ENCODE peak calls at places on chromosome 9, in eight cellular contexts. One of them, this sample, is unnamed.
A peak's percentile ranks its signal among the peaks of the same experiment; 100 is the strongest.

GRCh38 chr9:136321561-136321960 is 5.8 kb upstream of the GPSM1 start:
- DNase-seq in activated CD8-positive, alpha-beta T cell treated with anti-CD3 and anti-CD28 coated beads, Interleukin-2, amount 10 ng/mL, durations not matched to agents 7 days and 5 days: no peak
- DNase-seq in progenitor cell of endocrine pancreas: no peak
- DNase-seq in AG09319: no peak
- DNase-seq in ureter: no peak
- DNase-seq in left ventricle myocardium inferior: no peak
- DNase-seq in stimulated activated CD8-positive, alpha-beta memory T cell treated with anti-CD3 and anti-CD28 coated beads, Interleukin-12 subunit alpha, Interleukin-12 subunit beta, amount 100 ng/mL, for 1 hour: no peak
- DNase-seq in astrocyte: no peak
- DNase-seq in this sample: no peak

GRCh38 chr9:103397868-103398600 is 402.9 kb downstream of the CYLC2 start:
- DNase-seq in ureter: no peak
- DNase-seq in stimulated activated CD8-positive, alpha-beta memory T cell treated with anti-CD3 and anti-CD28 coated beads, Interleukin-12 subunit alpha, Interleukin-12 subunit beta, amount 100 ng/mL, for 1 hour: no peak
- DNase-seq in AG09319: no peak
- DNase-seq in astrocyte: peak; percentile 10
- DNase-seq in left ventricle myocardium inferior: no peak
- DNase-seq in progenitor cell of endocrine pancreas: peak; percentile 26
- DNase-seq in activated CD8-positive, alpha-beta T cell treated with anti-CD3 and anti-CD28 coated beads, Interleukin-2, amount 10 ng/mL, durations not matched to agents 7 days and 5 days: peak; percentile 41
- DNase-seq in this sample: no peak

GRCh38 chr9:10255758-10256157 is 357.0 kb downstream of the PTPRD start:
- DNase-seq in progenitor cell of endocrine pancreas: no peak
- DNase-seq in astrocyte: no peak
- DNase-seq in stimulated activated CD8-positive, alpha-beta memory T cell treated with anti-CD3 and anti-CD28 coated beads, Interleukin-12 subunit alpha, Interleukin-12 subunit beta, amount 100 ng/mL, for 1 hour: no peak
- DNase-seq in AG09319: no peak
- DNase-seq in left ventricle myocardium inferior: no peak
- DNase-seq in ureter: no peak
- DNase-seq in activated CD8-positive, alpha-beta T cell treated with anti-CD3 and anti-CD28 coated beads, Interleukin-2, amount 10 ng/mL, durations not matched to agents 7 days and 5 days: no peak
- DNase-seq in this sample: no peak

GRCh38 chr9:135340143-135340655 is 139.4 kb upstream of the PPP1R26 start:
- DNase-seq in progenitor cell of endocrine pancreas: no peak
- DNase-seq in AG09319: no peak
- DNase-seq in activated CD8-positive, alpha-beta T cell treated with anti-CD3 and anti-CD28 coated beads, Interleukin-2, amount 10 ng/mL, durations not matched to agents 7 days and 5 days: no peak
- DNase-seq in ureter: no peak
- DNase-seq in left ventricle myocardium inferior: no peak
- DNase-seq in stimulated activated CD8-positive, alpha-beta memory T cell treated with anti-CD3 and anti-CD28 coated beads, Interleukin-12 subunit alpha, Interleukin-12 subunit beta, amount 100 ng/mL, for 1 hour: no peak
- DNase-seq in astrocyte: no peak
- DNase-seq in this sample: no peak

GRCh38 chr9:84993105-84993504 is 323.6 kb downstream of the NTRK2 start:
- DNase-seq in astrocyte: peak; percentile 2
- DNase-seq in ureter: no peak
- DNase-seq in left ventricle myocardium inferior: no peak
- DNase-seq in progenitor cell of endocrine pancreas: no peak
- DNase-seq in activated CD8-positive, alpha-beta T cell treated with anti-CD3 and anti-CD28 coated beads, Interleukin-2, amount 10 ng/mL, durations not matched to agents 7 days and 5 days: no peak
- DNase-seq in stimulated activated CD8-positive, alpha-beta memory T cell treated with anti-CD3 and anti-CD28 coated beads, Interleukin-12 subunit alpha, Interleukin-12 subunit beta, amount 100 ng/mL, for 1 hour: no peak
- DNase-seq in AG09319: no peak
- DNase-seq in this sample: no peak

GRCh38 chr9:21455320-21455719 is 15.1 kb downstream of the IFNA1 start:
- DNase-seq in left ventricle myocardium inferior: no peak
- DNase-seq in progenitor cell of endocrine pancreas: no peak
- DNase-seq in AG09319: no peak
- DNase-seq in activated CD8-positive, alpha-beta T cell treated with anti-CD3 and anti-CD28 coated beads, Interleukin-2, amount 10 ng/mL, durations not matched to agents 7 days and 5 days: peak; percentile 32
- DNase-seq in stimulated activated CD8-positive, alpha-beta memory T cell treated with anti-CD3 and anti-CD28 coated beads, Interleukin-12 subunit alpha, Interleukin-12 subunit beta, amount 100 ng/mL, for 1 hour: no peak
- DNase-seq in ureter: no peak
- DNase-seq in astrocyte: no peak
- DNase-seq in this sample: no peak

GRCh38 chr9:72396247-72397091 is 31.5 kb upstream of the ZFAND5 start:
- DNase-seq in ureter: no peak
- DNase-seq in activated CD8-positive, alpha-beta T cell treated with anti-CD3 and anti-CD28 coated beads, Interleukin-2, amount 10 ng/mL, durations not matched to agents 7 days and 5 days: no peak
- DNase-seq in stimulated activated CD8-positive, alpha-beta memory T cell treated with anti-CD3 and anti-CD28 coated beads, Interleukin-12 subunit alpha, Interleukin-12 subunit beta, amount 100 ng/mL, for 1 hour: no peak
- DNase-seq in AG09319: peak; percentile 30
- DNase-seq in left ventricle myocardium inferior: no peak
- DNase-seq in astrocyte: peak; percentile 73
- DNase-seq in progenitor cell of endocrine pancreas: no peak
- DNase-seq in this sample: no peak

GRCh38 chr9:38659538-38659937 is 39.1 kb upstream of the ANKRD18A start:
- DNase-seq in AG09319: no peak
- DNase-seq in activated CD8-positive, alpha-beta T cell treated with anti-CD3 and anti-CD28 coated beads, Interleukin-2, amount 10 ng/mL, durations not matched to agents 7 days and 5 days: no peak
- DNase-seq in astrocyte: no peak
- DNase-seq in stimulated activated CD8-positive, alpha-beta memory T cell treated with anti-CD3 and anti-CD28 coated beads, Interleukin-12 subunit alpha, Interleukin-12 subunit beta, amount 100 ng/mL, for 1 hour: no peak
- DNase-seq in left ventricle myocardium inferior: no peak
- DNase-seq in ureter: no peak
- DNase-seq in progenitor cell of endocrine pancreas: no peak
- DNase-seq in this sample: no peak

GRCh38 chr9:4382722-4383317 is 83.0 kb upstream of the GLIS3 start:
- DNase-seq in astrocyte: no peak
- DNase-seq in AG09319: no peak
- DNase-seq in progenitor cell of endocrine pancreas: no peak
- DNase-seq in activated CD8-positive, alpha-beta T cell treated with anti-CD3 and anti-CD28 coated beads, Interleukin-2, amount 10 ng/mL, durations not matched to agents 7 days and 5 days: no peak
- DNase-seq in ureter: no peak
- DNase-seq in left ventricle myocardium inferior: no peak
- DNase-seq in stimulated activated CD8-positive, alpha-beta memory T cell treated with anti-CD3 and anti-CD28 coated beads, Interleukin-12 subunit alpha, Interleukin-12 subunit beta, amount 100 ng/mL, for 1 hour: no peak
- DNase-seq in this sample: no peak

GRCh38 chr9:70324963-70325362 is 66.2 kb downstream of the SMC5 start:
- DNase-seq in activated CD8-positive, alpha-beta T cell treated with anti-CD3 and anti-CD28 coated beads, Interleukin-2, amount 10 ng/mL, durations not matched to agents 7 days and 5 days: no peak
- DNase-seq in left ventricle myocardium inferior: no peak
- DNase-seq in ureter: no peak
- DNase-seq in stimulated activated CD8-positive, alpha-beta memory T cell treated with anti-CD3 and anti-CD28 coated beads, Interleukin-12 subunit alpha, Interleukin-12 subunit beta, amount 100 ng/mL, for 1 hour: no peak
- DNase-seq in AG09319: no peak
- DNase-seq in progenitor cell of endocrine pancreas: no peak
- DNase-seq in astrocyte: peak; percentile 19
- DNase-seq in this sample: no peak

GRCh38 chr9:93649610-93650261 is 73.4 kb downstream of the PHF2 start:
- DNase-seq in astrocyte: no peak
- DNase-seq in AG09319: no peak
- DNase-seq in ureter: no peak
- DNase-seq in activated CD8-positive, alpha-beta T cell treated with anti-CD3 and anti-CD28 coated beads, Interleukin-2, amount 10 ng/mL, durations not matched to agents 7 days and 5 days: no peak
- DNase-seq in stimulated activated CD8-positive, alpha-beta memory T cell treated with anti-CD3 and anti-CD28 coated beads, Interleukin-12 subunit alpha, Interleukin-12 subunit beta, amount 100 ng/mL, for 1 hour: no peak
- DNase-seq in left ventricle myocardium inferior: peak; percentile 2
- DNase-seq in progenitor cell of endocrine pancreas: no peak
- DNase-seq in this sample: no peak

GRCh38 chr9:5073701-5074100 is 88.6 kb downstream of the JAK2 start:
- DNase-seq in AG09319: no peak
- DNase-seq in left ventricle myocardium inferior: no peak
- DNase-seq in activated CD8-positive, alpha-beta T cell treated with anti-CD3 and anti-CD28 coated beads, Interleukin-2, amount 10 ng/mL, durations not matched to agents 7 days and 5 days: no peak
- DNase-seq in progenitor cell of endocrine pancreas: no peak
- DNase-seq in ureter: no peak
- DNase-seq in astrocyte: no peak
- DNase-seq in stimulated activated CD8-positive, alpha-beta memory T cell treated with anti-CD3 and anti-CD28 coated beads, Interleukin-12 subunit alpha, Interleukin-12 subunit beta, amount 100 ng/mL, for 1 hour: no peak
- DNase-seq in this sample: no peak

GRCh38 chr9:87035868-87036267 is 88.6 kb upstream of the GAS1 start:
- DNase-seq in AG09319: no peak
- DNase-seq in progenitor cell of endocrine pancreas: no peak
- DNase-seq in stimulated activated CD8-positive, alpha-beta memory T cell treated with anti-CD3 and anti-CD28 coated beads, Interleukin-12 subunit alpha, Interleukin-12 subunit beta, amount 100 ng/mL, for 1 hour: no peak
- DNase-seq in astrocyte: no peak
- DNase-seq in ureter: no peak
- DNase-seq in left ventricle myocardium inferior: no peak
- DNase-seq in activated CD8-positive, alpha-beta T cell treated with anti-CD3 and anti-CD28 coated beads, Interleukin-2, amount 10 ng/mL, durations not matched to agents 7 days and 5 days: no peak
- DNase-seq in this sample: no peak

GRCh38 chr9:70587143-70587710 is 172.8 kb upstream of the KLF9 start:
- DNase-seq in astrocyte: peak; percentile 91
- DNase-seq in left ventricle myocardium inferior: no peak
- DNase-seq in ureter: no peak
- DNase-seq in activated CD8-positive, alpha-beta T cell treated with anti-CD3 and anti-CD28 coated beads, Interleukin-2, amount 10 ng/mL, durations not matched to agents 7 days and 5 days: no peak
- DNase-seq in AG09319: no peak
- DNase-seq in progenitor cell of endocrine pancreas: no peak
- DNase-seq in stimulated activated CD8-positive, alpha-beta memory T cell treated with anti-CD3 and anti-CD28 coated beads, Interleukin-12 subunit alpha, Interleukin-12 subunit beta, amount 100 ng/mL, for 1 hour: no peak
- DNase-seq in this sample: no peak

GRCh38 chr9:35335164-35335563 is 154.7 kb upstream of the RUSC2 start:
- DNase-seq in left ventricle myocardium inferior: no peak
- DNase-seq in progenitor cell of endocrine pancreas: no peak
- DNase-seq in stimulated activated CD8-positive, alpha-beta memory T cell treated with anti-CD3 and anti-CD28 coated beads, Interleukin-12 subunit alpha, Interleukin-12 subunit beta, amount 100 ng/mL, for 1 hour: no peak
- DNase-seq in ureter: no peak
- DNase-seq in AG09319: no peak
- DNase-seq in activated CD8-positive, alpha-beta T cell treated with anti-CD3 and anti-CD28 coated beads, Interleukin-2, amount 10 ng/mL, durations not matched to agents 7 days and 5 days: no peak
- DNase-seq in astrocyte: peak; percentile 16
- DNase-seq in this sample: no peak

This sample was measured in osteocyte.